ENCODE peak calls at places on chromosomes 16 and 17, in four cellular contexts. Q, D, I and J are unnamed samples.

GRCh38 chr16:73095885-73096341 is 48.0 kb upstream of the ZFHX3 start:
- DNase-seq in Q (no peak), D (no peak), I (peak; percentile 20), J (no peak)

GRCh38 chr16:24516900-24517669 is 22.3 kb upstream of the RBBP6 start:
- DNase-seq in Q (peak; percentile 92), D (peak; percentile 83), I (peak; percentile 94), J (peak; percentile 88)

GRCh38 chr17:81254955-81255717 is 16.0 kb downstream of the NDUFAF8 start:
- DNase-seq in Q (peak; percentile 87), D (peak; percentile 74), I (peak; percentile 79), J (peak; percentile 81)

GRCh38 chr16:49443576-49443975 is 70.0 kb downstream of the C16orf78 start:
- DNase-seq in Q (no peak), D (no peak), I (no peak), J (no peak)

GRCh38 chr16:30767767-30768465 is 5.8 kb downstream of the RNF40 start:
- DNase-seq in Q (no peak), D (no peak), I (no peak), J (no peak)

GRCh38 chr17:15092261-15092660 is 172.9 kb downstream of the PMP22 start:
- DNase-seq in Q (no peak), D (no peak), I (no peak), J (no peak)

GRCh38 chr17:65688307-65688706 is 126.9 kb upstream of the AXIN2 start:
- DNase-seq in Q (no peak), D (no peak), I (no peak), J (no peak)

GRCh38 chr16:73717266-73718057 is 579.2 kb upstream of the PSMD7 start:
- DNase-seq in Q (peak; percentile 45), D (no peak), I (no peak), J (no peak)

GRCh38 chr17:6546069-6546718 is 10.2 kb downstream of the PITPNM3 start:
- DNase-seq in Q (no peak), D (peak; percentile 69), I (peak; percentile 72), J (no peak)

GRCh38 chr16:90048347-90048722 is 28.8 kb downstream of the PRDM7 start:
- DNase-seq in Q (peak; percentile 6), D (no peak), I (no peak), J (no peak)

GRCh38 chr17:385195-385835 is 32.7 kb upstream of the RPH3AL start:
- DNase-seq in Q (no peak), D (no peak), I (no peak), J (peak; percentile 10)

GRCh38 chr17:62805234-62805633 is 2.9 kb downstream of the MARCHF10 start:
- DNase-seq in Q (no peak), D (peak; percentile 43), I (no peak), J (no peak)

GRCh38 chr16:75653926-75654325 is 6.4 kb downstream of the TERF2IP start:
- DNase-seq in Q (no peak), D (peak; percentile 81), I (peak; percentile 26), J (no peak)

GRCh38 chr17:8004899-8005298 is 2.5 kb downstream of the GUCY2D start:
- DNase-seq in Q (peak; percentile 43), D (peak; percentile 56), I (peak; percentile 69), J (peak; percentile 46)

GRCh38 chr16:48041861-48042435 is 113.8 kb downstream of the ABCC12 start:
- DNase-seq in Q (no peak), D (no peak), I (no peak), J (peak; percentile 10)
- TF ChIP-seq CTCF in Q (no peak), D (peak; percentile 1), I (no peak), J (peak; percentile 26)

DNA sequence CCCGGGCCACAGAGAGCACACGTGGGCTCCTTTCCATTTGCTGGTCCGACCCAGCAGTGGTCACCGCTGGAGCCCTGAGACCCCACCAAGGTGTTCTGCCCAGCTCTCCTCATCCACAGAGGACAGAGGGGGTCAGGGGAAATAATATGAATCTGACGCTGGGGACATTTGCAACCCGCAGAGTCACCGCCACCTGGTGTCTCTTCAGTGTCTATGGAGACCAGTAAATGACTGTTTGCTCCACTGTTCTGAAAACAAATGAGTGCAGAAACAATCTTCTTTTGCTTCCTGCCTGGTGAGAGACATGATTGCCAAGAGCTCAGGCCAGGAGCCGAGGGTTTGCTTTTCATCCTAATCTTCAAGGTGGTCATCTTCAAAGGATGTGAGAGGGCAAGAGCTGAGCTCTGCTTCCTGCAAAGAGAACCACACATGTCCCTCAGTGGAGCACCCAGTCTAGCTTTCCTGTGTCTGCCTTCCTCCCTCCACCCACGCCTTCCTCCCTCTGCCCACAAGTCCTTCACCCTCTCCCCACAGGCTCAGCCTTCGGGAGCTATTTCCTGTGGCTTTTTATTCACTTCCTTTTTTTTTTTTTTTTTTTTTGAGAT is 14.7 kb upstream of the KLHDC4 start:
- DNase-seq in Q (peak; percentile 27), D (peak; percentile 48), I (peak; percentile 46), J (peak; percentile 48)
- TF ChIP-seq CTCF in Q (no peak), D (no peak), I (no peak), J (no peak)

DNA sequence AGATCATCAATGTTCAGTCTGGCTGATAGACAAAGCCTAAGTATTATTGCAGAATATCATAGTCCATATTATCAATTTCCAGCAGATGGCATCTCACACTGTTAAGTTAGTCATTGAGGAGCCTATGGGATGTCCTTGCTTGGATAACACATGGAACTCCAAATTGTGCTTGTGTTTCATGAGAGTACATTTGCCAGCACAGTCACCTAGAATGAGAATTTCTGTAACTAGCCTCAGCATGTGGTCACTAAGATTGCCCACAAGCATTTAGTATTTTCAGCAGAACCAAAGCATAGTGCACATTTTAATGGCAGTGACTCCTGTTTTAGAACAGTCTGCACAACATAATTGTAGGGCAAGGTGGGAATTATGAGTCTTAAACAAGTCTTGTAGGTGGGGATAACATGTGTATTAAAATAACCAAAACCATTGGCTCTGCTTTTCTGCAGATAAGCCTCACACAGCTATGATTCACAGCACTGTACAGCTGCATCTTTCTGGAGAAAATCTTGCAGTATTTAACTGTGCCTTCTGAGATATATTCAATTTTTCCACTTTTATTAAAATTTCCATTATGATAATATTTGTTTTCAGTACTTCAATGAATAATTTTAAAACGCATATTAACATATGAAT is 882.8 kb upstream of the SOX9 start:
- DNase-seq in Q (peak; percentile 55), D (peak; percentile 90), I (peak; percentile 73), J (peak; percentile 67)
- TF ChIP-seq CTCF in Q (peak; percentile 45), D (peak; percentile 65), I (peak; percentile 58), J (peak; percentile 52)

DNA sequence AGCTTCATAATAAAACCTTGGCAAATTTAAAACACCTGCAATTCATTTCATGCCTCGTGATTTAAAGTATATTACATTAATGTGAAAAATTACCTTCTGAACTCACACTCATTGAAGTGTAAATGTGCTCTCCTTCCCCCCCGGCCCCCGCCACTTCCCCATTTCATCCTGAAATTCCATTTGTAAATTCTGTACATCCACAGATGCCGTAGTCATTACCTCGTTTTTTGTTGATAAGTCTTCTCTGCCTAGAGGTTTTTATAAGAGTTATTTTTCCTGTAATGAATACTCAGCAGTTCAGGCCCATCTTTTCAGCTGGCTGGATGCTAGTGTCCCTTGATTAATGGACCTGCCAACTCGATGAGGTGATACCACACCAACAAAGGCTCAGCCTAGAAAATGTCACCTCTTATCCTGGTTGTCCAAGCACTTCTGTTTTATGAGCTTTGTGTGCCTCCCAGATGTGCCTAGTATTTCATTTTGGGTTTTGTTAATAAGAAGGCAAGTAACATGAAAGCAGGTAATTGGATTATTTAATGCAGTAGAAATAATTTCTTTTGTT is 64.8 kb upstream of the KIFC3 start:
- DNase-seq in Q (no peak), D (no peak), I (no peak), J (peak; percentile 15)
- TF ChIP-seq CTCF in Q (no peak), D (no peak), I (no peak), J (no peak)

DNA sequence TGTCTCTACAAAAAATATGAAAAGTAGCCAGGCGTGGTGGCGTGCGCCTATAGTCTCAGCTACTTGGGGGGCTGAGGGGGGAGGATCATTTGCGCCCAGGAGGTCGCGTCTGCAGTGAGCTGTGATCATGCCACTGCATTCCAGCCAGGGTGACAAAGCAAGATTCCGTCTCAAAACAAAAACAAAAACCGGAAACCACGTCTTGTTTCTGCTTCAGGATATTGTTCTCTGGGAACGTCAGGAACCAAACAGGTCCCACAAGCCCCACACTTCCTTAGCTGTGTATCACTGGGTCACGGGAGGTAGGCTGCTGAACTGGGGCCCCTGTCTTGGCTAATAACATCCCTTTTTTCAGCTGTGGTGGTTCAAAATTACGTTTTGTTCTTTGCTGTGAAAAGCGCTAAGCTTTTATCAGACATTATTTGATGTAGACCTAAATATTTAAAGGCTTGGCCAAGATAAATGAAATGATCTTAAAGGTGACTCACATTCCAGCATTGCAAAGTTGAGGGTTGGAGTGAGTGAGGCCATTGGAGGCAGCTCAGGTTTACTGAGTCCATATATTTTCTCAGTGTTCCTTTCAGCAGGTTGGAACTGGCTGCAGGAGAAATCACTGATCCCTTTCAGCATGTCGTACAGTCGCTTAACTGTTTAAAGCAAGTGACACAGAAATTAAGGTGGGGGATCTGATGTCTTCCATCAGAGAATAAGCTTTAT is 16.4 kb upstream of the SEC14L1 start:
- DNase-seq in Q (peak; percentile 85), D (peak; percentile 60), I (peak; percentile 85), J (peak; percentile 91)
- TF ChIP-seq CTCF in Q (no peak), D (no peak), I (no peak), J (no peak)